ENCODE peak calls at places on chromosome 4, in five cellular contexts. I, D, O, T and R are unnamed samples.

GRCh38 chr4:41692717-41693345 is 55.7 kb downstream of the PHOX2B start:
- DNase-seq in I (no peak), D (peak; percentile 27), O (peak; percentile 48), T (peak; percentile 88), R (peak; percentile 67)

GRCh38 chr4:185717018-185717726 is 94.8 kb downstream of the SORBS2 start:
- DNase-seq in I (no peak), D (no peak), O (no peak), T (no peak), R (no peak)

GRCh38 chr4:115234405-115235093 is 121.1 kb upstream of the NDST4 start:
- DNase-seq in I (no peak), D (peak; percentile 12), O (peak; percentile 37), T (peak; percentile 47), R (peak; percentile 58)

GRCh38 chr4:125741825-125742452 is 427.2 kb downstream of the FAT4 start:
- DNase-seq in I (no peak), D (peak; percentile 11), O (peak; percentile 7), T (no peak), R (peak; percentile 2)

GRCh38 chr4:53601251-53601764 is 10.0 kb upstream of the LNX1 start:
- DNase-seq in I (no peak), D (peak; percentile 36), O (peak; percentile 56), T (peak; percentile 90), R (peak; percentile 70)

GRCh38 chr4:87975466-87975865 is at the start of gene SPP1:
- DNase-seq in I (no peak), D (peak; percentile 20), O (peak; percentile 47), T (peak; percentile 90), R (peak; percentile 4)

GRCh38 chr4:132759199-132759780 is 389.8 kb upstream of the PCDH10 start:
- DNase-seq in I (no peak), D (no peak), O (no peak), T (no peak), R (no peak)

GRCh38 chr4:55378617-55379467 is 16.9 kb upstream of the TMEM165 start:
- DNase-seq in I (no peak), D (no peak), O (no peak), T (no peak), R (no peak)

GRCh38 chr4:68361146-68361589 is 11.3 kb upstream of the YTHDC1 start:
- DNase-seq in I (no peak), D (no peak), O (no peak), T (no peak), R (no peak)

GRCh38 chr4:125951275-125951887 is 636.6 kb downstream of the FAT4 start:
- DNase-seq in I (peak; percentile 32), D (no peak), O (no peak), T (no peak), R (no peak)

GRCh38 chr4:110823251-110823650 is 200.4 kb upstream of the PITX2 start:
- DNase-seq in I (no peak), D (no peak), O (no peak), T (no peak), R (no peak)

GRCh38 chr4:121484633-121485032 is 103.8 kb upstream of the QRFPR start:
- DNase-seq in I (peak; percentile 6), D (peak; percentile 43), O (peak; percentile 28), T (peak; percentile 77), R (peak; percentile 58)

GRCh38 chr4:187887886-187888285 is 107.7 kb upstream of the ZFP42 start:
- DNase-seq in I (no peak), D (no peak), O (no peak), T (no peak), R (no peak)

GRCh38 chr4:161642708-161643107 is 521.1 kb downstream of the FSTL5 start:
- DNase-seq in I (no peak), D (no peak), O (no peak), T (no peak), R (no peak)

GRCh38 chr4:94357624-94358023 is 15.0 kb upstream of the HPGDS start:
- DNase-seq in I (no peak), D (no peak), O (no peak), T (no peak), R (no peak)

DNA sequence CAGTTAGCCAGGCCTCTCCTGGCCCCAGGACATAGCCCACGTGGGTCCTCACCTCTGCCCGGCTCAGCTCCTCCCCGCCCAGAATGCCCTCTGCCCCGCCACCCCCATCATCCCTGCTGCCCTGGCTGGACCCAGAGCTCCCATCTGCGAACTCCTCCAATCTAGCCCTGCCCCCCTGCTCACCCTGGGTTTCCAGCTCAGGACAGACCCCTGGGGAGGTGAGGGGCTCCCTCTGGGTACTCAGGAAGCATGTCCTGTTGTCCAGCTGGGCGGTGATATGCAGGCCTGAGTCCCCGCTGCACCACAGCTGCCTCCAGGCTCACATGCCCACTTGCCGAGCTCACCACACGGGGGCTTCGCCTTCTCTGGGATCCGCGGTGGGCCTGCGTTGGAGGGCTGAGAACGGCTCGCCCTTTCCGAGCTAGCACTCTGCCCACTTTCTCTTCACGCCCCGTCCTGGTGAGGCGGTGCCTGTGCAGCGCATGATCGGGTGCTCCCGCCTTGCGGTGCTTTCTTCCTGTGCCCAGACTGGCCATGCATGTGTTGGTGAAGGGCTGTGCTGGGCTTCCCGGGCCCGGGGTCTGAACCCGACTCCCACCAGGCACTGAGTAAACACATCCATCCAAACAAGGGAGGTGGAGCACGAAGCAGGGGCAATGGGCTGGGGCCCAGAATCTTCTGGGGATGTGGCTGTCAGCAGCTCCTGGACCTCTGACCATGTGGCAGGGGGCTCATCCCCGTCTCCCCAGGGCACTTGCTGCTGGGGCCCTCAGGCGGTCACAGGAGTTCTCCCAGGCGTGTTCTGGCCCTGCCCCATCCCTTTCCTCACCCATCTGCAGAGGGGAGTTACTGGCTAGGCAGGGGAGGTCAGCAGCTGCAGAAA is 74.3 kb downstream of the RGS12 start:
- DNase-seq in I (no peak), D (no peak), O (no peak), T (peak; percentile 71), R (no peak)
- TF ChIP-seq CTCF in I (no peak), D (no peak), O (no peak), T (peak; percentile 49), R (no peak)

GRCh38 chr4:86895692-86896488 is 3.7 kb upstream of the C4orf36 start:
- DNase-seq in I (no peak), D (peak; percentile 60), O (peak; percentile 73), T (no peak), R (peak; percentile 76)
- TF ChIP-seq CTCF in I (peak; percentile 70), D (peak; percentile 60), O (peak; percentile 96), T (peak; percentile 92), R (peak; percentile 56)

DNA sequence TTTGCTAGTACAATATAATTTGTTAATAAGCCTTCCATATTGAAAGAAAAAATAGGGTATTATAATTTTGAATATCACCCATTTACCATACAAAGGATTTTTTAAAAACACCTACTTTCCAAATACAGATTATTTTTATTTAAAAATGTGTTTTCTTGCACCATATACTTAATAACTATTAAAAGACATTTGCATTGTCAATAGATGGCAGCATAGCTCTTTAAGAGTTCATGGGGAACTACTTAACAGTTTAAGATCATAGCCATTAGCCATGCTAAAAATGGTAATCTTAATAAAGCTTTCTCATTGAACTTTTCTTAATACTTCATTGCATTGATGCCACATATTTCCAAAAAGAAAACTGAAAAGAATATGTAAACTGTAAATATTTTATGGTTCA is 1995.9 kb downstream of the C4orf33 start:
- DNase-seq in I (peak; percentile 21), D (no peak), O (peak; percentile 41), T (no peak), R (peak; percentile 51)
- TF ChIP-seq CTCF in I (peak; percentile 46), D (peak; percentile 44), O (peak; percentile 76), T (peak; percentile 79), R (peak; percentile 27)

GRCh38 chr4:3443750-3444309 is 2.1 kb downstream of the HGFAC start:
- DNase-seq in I (no peak), D (no peak), O (no peak), T (no peak), R (no peak)
- TF ChIP-seq CTCF in I (no peak), D (no peak), O (peak; percentile 26), T (no peak), R (no peak)

GRCh38 chr4:46886711-46887110 is 22.3 kb downstream of the COX7B2 start:
- DNase-seq in I (no peak), D (no peak), O (no peak), T (no peak), R (peak; percentile 5)
- TF ChIP-seq CTCF in I (peak; percentile 62), D (peak; percentile 6), O (peak; percentile 58), T (peak; percentile 41), R (peak; percentile 17)

GRCh38 chr4:43843501-43843900 is 605.1 kb downstream of the KCTD8 start:
- DNase-seq in I (no peak), D (no peak), O (no peak), T (no peak), R (no peak)
- TF ChIP-seq CTCF in I (peak; percentile 58), D (no peak), O (no peak), T (peak; percentile 60), R (no peak)

GRCh38 chr4:91171217-91171616 is 1044.0 kb downstream of the CCSER1 start:
- DNase-seq in I (no peak), D (no peak), O (no peak), T (no peak), R (no peak)

GRCh38 chr4:91170756-91171155 is 1043.6 kb downstream of the CCSER1 start:
- DNase-seq in I (no peak), D (no peak), O (no peak), T (no peak), R (no peak)
- TF ChIP-seq CTCF in I (no peak), D (no peak), O (no peak), T (no peak), R (no peak)